ENCODE peak calls at places on chromosome 6, in four cellular contexts. One of them, this sample, is unnamed.

GRCh38 chr6:161273356-161273751 is 507 bp downstream of the AGPAT4 start:
- DNase-seq in nucleus accumbens: no peak
- DNase-seq in NCI-H1092: peak
- DNase-seq in heart left ventricle: no peak
- DNase-seq in this sample: peak

GRCh38 chr6:37409501-37409900 is 23.5 kb upstream of the CMTR1 start:
- DNase-seq in nucleus accumbens: no peak
- DNase-seq in NCI-H1092: no peak
- DNase-seq in heart left ventricle: no peak
- DNase-seq in this sample: no peak

GRCh38 chr6:166691741-166692140 is 64.7 kb upstream of the RPS6KA2 start:
- DNase-seq in nucleus accumbens: no peak
- DNase-seq in NCI-H1092: no peak
- DNase-seq in heart left ventricle: no peak
- DNase-seq in this sample: no peak

GRCh38 chr6:143449731-143450452 is 603 bp downstream of the ADAT2 start:
- DNase-seq in nucleus accumbens: no peak
- DNase-seq in NCI-H1092: no peak
- DNase-seq in heart left ventricle: no peak
- DNase-seq in this sample: no peak

GRCh38 chr6:104789770-104790190 is 69.9 kb downstream of the HACE1 start:
- DNase-seq in nucleus accumbens: no peak
- DNase-seq in NCI-H1092: no peak
- DNase-seq in heart left ventricle: no peak
- DNase-seq in this sample: no peak

GRCh38 chr6:54847799-54848597 is 1.4 kb downstream of the FAM83B start:
- DNase-seq in nucleus accumbens: no peak
- DNase-seq in NCI-H1092: no peak
- DNase-seq in heart left ventricle: no peak
- DNase-seq in this sample: no peak

GRCh38 chr6:19986691-19987438 is 149.7 kb downstream of the ID4 start:
- DNase-seq in nucleus accumbens: no peak
- DNase-seq in NCI-H1092: no peak
- DNase-seq in heart left ventricle: no peak
- DNase-seq in this sample: no peak

GRCh38 chr6:30816791-30817739 is 67.3 kb upstream of the DDR1 start:
- DNase-seq in nucleus accumbens: no peak
- DNase-seq in NCI-H1092: no peak
- DNase-seq in heart left ventricle: no peak
- DNase-seq in this sample: no peak

GRCh38 chr6:130779658-130780033 is 47.6 kb upstream of the SMLR1 start:
- DNase-seq in nucleus accumbens: no peak
- DNase-seq in NCI-H1092: no peak
- DNase-seq in heart left ventricle: no peak
- DNase-seq in this sample: no peak

GRCh38 chr6:107646176-107646575 is 156.3 kb downstream of the SOBP start:
- DNase-seq in nucleus accumbens: no peak
- DNase-seq in NCI-H1092: no peak
- DNase-seq in heart left ventricle: peak
- DNase-seq in this sample: no peak

GRCh38 chr6:24321538-24322162 is 36.2 kb downstream of the DCDC2 start:
- DNase-seq in nucleus accumbens: no peak
- DNase-seq in NCI-H1092: no peak
- DNase-seq in heart left ventricle: no peak
- DNase-seq in this sample: no peak

GRCh38 chr6:9638861-9639260 is 776.0 kb downstream of the TFAP2A start:
- DNase-seq in nucleus accumbens: no peak
- DNase-seq in NCI-H1092: no peak
- DNase-seq in heart left ventricle: no peak
- DNase-seq in this sample: no peak

GRCh38 chr6:23140879-23141278 is 571.5 kb downstream of the HDGFL1 start:
- DNase-seq in nucleus accumbens: no peak
- DNase-seq in NCI-H1092: no peak
- DNase-seq in heart left ventricle: no peak
- DNase-seq in this sample: no peak

GRCh38 chr6:25292384-25292783 is 13.2 kb downstream of the CARMIL1 start:
- DNase-seq in nucleus accumbens: no peak
- DNase-seq in NCI-H1092: no peak
- DNase-seq in heart left ventricle: no peak
- DNase-seq in this sample: no peak

GRCh38 chr6:26330835-26331808 is 33.9 kb upstream of the BTN3A2 start:
- DNase-seq in nucleus accumbens: no peak
- DNase-seq in NCI-H1092: no peak
- DNase-seq in heart left ventricle: no peak
- DNase-seq in this sample: peak

GRCh38 chr6:85460951-85461805 is 11.3 kb downstream of the NT5E start:
- DNase-seq in nucleus accumbens: no peak
- DNase-seq in NCI-H1092: no peak
- DNase-seq in heart left ventricle: no peak
- DNase-seq in this sample: no peak

GRCh38 chr6:75285156-75285639 is 606 bp upstream of the TMEM30A start:
- DNase-seq in nucleus accumbens: no peak
- DNase-seq in NCI-H1092: no peak
- DNase-seq in heart left ventricle: no peak
- DNase-seq in this sample: no peak

GRCh38 chr6:142489722-142490610 is 188.2 kb downstream of the ADGRG6 start:
- DNase-seq in nucleus accumbens: no peak
- DNase-seq in NCI-H1092: no peak
- DNase-seq in heart left ventricle: no peak
- DNase-seq in this sample: no peak

GRCh38 chr6:3414704-3415453 is 42.0 kb downstream of the SLC22A23 start:
- DNase-seq in nucleus accumbens: no peak
- DNase-seq in NCI-H1092: no peak
- DNase-seq in heart left ventricle: no peak
- DNase-seq in this sample: no peak

GRCh38 chr6:3565291-3565690 is 108.4 kb upstream of the SLC22A23 start:
- DNase-seq in nucleus accumbens: no peak
- DNase-seq in NCI-H1092: no peak
- DNase-seq in heart left ventricle: no peak
- DNase-seq in this sample: no peak

GRCh38 chr6:100230115-100230975 is 234.4 kb downstream of the SIM1 start:
- DNase-seq in nucleus accumbens: no peak
- DNase-seq in NCI-H1092: no peak
- DNase-seq in heart left ventricle: no peak
- DNase-seq in this sample: no peak

GRCh38 chr6:31651602-31652191 is 764 bp downstream of the BAG6 start:
- DNase-seq in nucleus accumbens: no peak
- DNase-seq in NCI-H1092: no peak
- DNase-seq in heart left ventricle: peak
- DNase-seq in this sample: peak

GRCh38 chr6:28311139-28311823 is 24.7 kb downstream of the ZSCAN31 start:
- DNase-seq in nucleus accumbens: no peak
- DNase-seq in NCI-H1092: no peak
- DNase-seq in heart left ventricle: no peak
- DNase-seq in this sample: no peak

GRCh38 chr6:34068462-34069044 is 77.3 kb downstream of the GRM4 start:
- DNase-seq in nucleus accumbens: no peak
- DNase-seq in NCI-H1092: no peak
- DNase-seq in heart left ventricle: no peak
- DNase-seq in this sample: no peak

GRCh38 chr6:84768442-84769174 is 4.2 kb upstream of the TBX18 start:
- DNase-seq in nucleus accumbens: no peak
- DNase-seq in NCI-H1092: no peak
- DNase-seq in heart left ventricle: no peak
- DNase-seq in this sample: no peak

GRCh38 chr6:80527552-80528052 is 421.1 kb downstream of the BCKDHB start:
- DNase-seq in nucleus accumbens: no peak
- DNase-seq in NCI-H1092: peak
- DNase-seq in heart left ventricle: no peak
- DNase-seq in this sample: peak

GRCh38 chr6:110255356-110255755 is 75.1 kb downstream of the CDC40 start:
- DNase-seq in nucleus accumbens: no peak
- DNase-seq in NCI-H1092: no peak
- DNase-seq in heart left ventricle: peak
- DNase-seq in this sample: no peak

GRCh38 chr6:131636880-131637792 is at the start of gene ENPP3:
- DNase-seq in nucleus accumbens: no peak
- DNase-seq in NCI-H1092: no peak
- DNase-seq in heart left ventricle: no peak
- DNase-seq in this sample: no peak

GRCh38 chr6:6002005-6002808 is 4.5 kb downstream of the NRN1 start:
- DNase-seq in nucleus accumbens: no peak
- DNase-seq in NCI-H1092: no peak
- DNase-seq in heart left ventricle: no peak
- DNase-seq in this sample: no peak

This sample was measured in COR-L47.